ENCODE peak calls at places on chromosomes 3 and 15, in nine cellular contexts. Y is effector memory CD8-positive, alpha-beta T cell; N is tibial artery; H is NCI-H2029; A is stimulated activated CD4-positive, alpha-beta T cell treated with anti-CD3 and anti-CD28 coated beads, Interleukin-4, amount 100 ng/mL, for 24 hours; B is M059J; I is stimulated activated CD8-positive, alpha-beta memory T cell treated with anti-CD3 and anti-CD28 coated beads, Interleukin-2, amount 100 ng/mL, for 48 hours; P is foreskin fibroblast; X is A549. M is an unnamed sample.

GRCh38 chr3:174126990-174127758 is 729.6 kb downstream of the NLGN1 start:
- DNase-seq in Y (no peak), N (no peak), H (no peak), A (no peak), B (peak; percentile 37), I (no peak), P (peak; percentile 20), X (no peak), M (no peak)

GRCh38 chr15:89806565-89807550 is 7.8 kb downstream of the ANPEP start:
- DNase-seq in Y (no peak), N (no peak), H (no peak), A (no peak), B (no peak), I (no peak), P (no peak), X (no peak), M (peak; percentile 61)

GRCh38 chr15:66594344-66594743 is 28.5 kb upstream of the LCTL start:
- DNase-seq in Y (no peak), N (no peak), H (no peak), A (no peak), B (peak; percentile 23), I (no peak), P (no peak), X (no peak), M (no peak)

GRCh38 chr3:131004603-131005002 is 22.0 kb downstream of the ASTE1 start:
- DNase-seq in Y (no peak), N (no peak), H (no peak), A (no peak), B (no peak), I (no peak), P (no peak), X (no peak), M (no peak)

GRCh38 chr3:62757045-62757444 is 118.2 kb downstream of the CADPS start:
- DNase-seq in Y (no peak), N (no peak), H (no peak), A (no peak), B (no peak), I (no peak), P (no peak), X (no peak), M (no peak)

GRCh38 chr3:197003461-197004385 is 25.9 kb downstream of the MELTF start:
- DNase-seq in Y (no peak), N (no peak), H (peak; percentile 31), A (no peak), B (no peak), I (no peak), P (no peak), X (no peak), M (peak; percentile 71)

GRCh38 chr3:98737301-98737700 is 25.8 kb upstream of the ST3GAL6 start:
- DNase-seq in Y (no peak), N (no peak), H (no peak), A (no peak), B (no peak), I (no peak), P (no peak), X (no peak), M (no peak)

GRCh38 chr15:90036806-90037509 is 35.8 kb downstream of the ZNF710 start:
- DNase-seq in Y (no peak), N (no peak), H (no peak), A (no peak), B (no peak), I (no peak), P (no peak), X (no peak), M (no peak)

GRCh38 chr3:171251842-171252241 is 208.4 kb downstream of the TNIK start:
- DNase-seq in Y (peak; percentile 12), N (no peak), H (no peak), A (no peak), B (no peak), I (no peak), P (no peak), X (no peak), M (no peak)

GRCh38 chr3:108472011-108472591 is 38.3 kb downstream of the MYH15 start:
- DNase-seq in Y (no peak), N (no peak), H (no peak), A (no peak), B (peak; percentile 94), I (no peak), P (peak; percentile 96), X (peak; percentile 73), M (no peak)

GRCh38 chr3:13208706-13209295 is 135.6 kb upstream of the IQSEC1 start:
- DNase-seq in Y (no peak), N (no peak), H (no peak), A (no peak), B (no peak), I (no peak), P (no peak), X (no peak), M (no peak)

GRCh38 chr3:50050361-50050760 is 38.4 kb upstream of the RBM5 start:
- DNase-seq in Y (no peak), N (no peak), H (no peak), A (no peak), B (peak; percentile 46), I (no peak), P (peak; percentile 83), X (no peak), M (no peak)

GRCh38 chr3:155238845-155239244 is 54.6 kb downstream of the STRIT1 start:
- DNase-seq in Y (no peak), N (no peak), H (no peak), A (no peak), B (no peak), I (no peak), P (no peak), X (no peak), M (no peak)